ENCODE peak calls at places on chromosomes 13 and 19, in six cellular contexts. Q, F, X, W, P and C are unnamed samples.

GRCh38 chr13:45436332-45436731 is 18.2 kb upstream of the SLC25A30 start:
- DNase-seq in Q (no peak), F (no peak), X (no peak), W (no peak), P (no peak), C (no peak)

GRCh38 chr19:912181-913079 is 589 bp downstream of the R3HDM4 start:
- DNase-seq in Q (no peak), F (no peak), X (no peak), W (no peak), P (peak; percentile 41), C (no peak)

GRCh38 chr19:50398675-50399367 is 14.7 kb downstream of the POLD1 start:
- DNase-seq in Q (no peak), F (no peak), X (no peak), W (no peak), P (no peak), C (no peak)

GRCh38 chr13:49995535-49996165 is 1.2 kb upstream of the TRIM13 start:
- DNase-seq in Q (peak; percentile 34), F (no peak), X (no peak), W (no peak), P (no peak), C (no peak)

GRCh38 chr13:107258599-107259187 is 690.8 kb upstream of the ARGLU1 start:
- DNase-seq in Q (no peak), F (no peak), X (no peak), W (no peak), P (no peak), C (no peak)

GRCh38 chr19:5480427-5480836 is 25.2 kb downstream of the ZNRF4 start:
- DNase-seq in Q (no peak), F (no peak), X (no peak), W (no peak), P (no peak), C (no peak)

GRCh38 chr13:60227168-60227567 is 63.4 kb upstream of the DIAPH3 start:
- DNase-seq in Q (peak; percentile 2), F (no peak), X (no peak), W (no peak), P (no peak), C (no peak)

GRCh38 chr19:19820774-19821315 is 705 bp downstream of the ZNF506 start:
- DNase-seq in Q (peak; percentile 0), F (no peak), X (no peak), W (no peak), P (no peak), C (no peak)

GRCh38 chr13:75836441-75836840 is 200.3 kb downstream of the LMO7 start:
- DNase-seq in Q (no peak), F (no peak), X (no peak), W (no peak), P (peak; percentile 34), C (no peak)

GRCh38 chr13:23643828-23644419 is 73.7 kb downstream of the TNFRSF19 start:
- DNase-seq in Q (no peak), F (no peak), X (no peak), W (no peak), P (no peak), C (no peak)

GRCh38 chr19:6041071-6041470 is 63.1 kb upstream of the RANBP3 start:
- DNase-seq in Q (no peak), F (no peak), X (no peak), W (no peak), P (no peak), C (no peak)

GRCh38 chr13:21139374-21139773 is 37.0 kb downstream of the SKA3 start:
- DNase-seq in Q (no peak), F (no peak), X (no peak), W (no peak), P (no peak), C (no peak)

GRCh38 chr13:30222253-30222652 is 85.1 kb downstream of the KATNAL1 start:
- DNase-seq in Q (no peak), F (no peak), X (no peak), W (no peak), P (no peak), C (no peak)

GRCh38 chr19:35088514-35088913 is 27.1 kb upstream of the FXYD3 start:
- DNase-seq in Q (peak; percentile 46), F (no peak), X (no peak), W (no peak), P (no peak), C (no peak)

GRCh38 chr13:79085021-79085420 is 321.0 kb downstream of the RBM26 start:
- DNase-seq in Q (no peak), F (no peak), X (no peak), W (peak; percentile 2), P (no peak), C (no peak)

GRCh38 chr19:13102666-13103584 is at the start of gene LYL1:
- DNase-seq in Q (peak; percentile 59), F (peak; percentile 89), X (peak; percentile 87), W (no peak), P (no peak), C (peak; percentile 88)

GRCh38 chr13:31476753-31477152 is 262.6 kb upstream of the RXFP2 start:
- DNase-seq in Q (peak; percentile 57), F (no peak), X (no peak), W (no peak), P (no peak), C (no peak)

GRCh38 chr13:37681295-37682032 is 82.9 kb upstream of the POSTN start:
- DNase-seq in Q (peak; percentile 66), F (no peak), X (no peak), W (no peak), P (no peak), C (no peak)

GRCh38 chr13:99320693-99321481 is 13.7 kb upstream of the GPR183 start:
- DNase-seq in Q (peak; percentile 90), F (no peak), X (no peak), W (no peak), P (no peak), C (no peak)

GRCh38 chr19:40560092-40560507 is 16.6 kb upstream of the SHKBP1 start:
- DNase-seq in Q (no peak), F (no peak), X (no peak), W (no peak), P (no peak), C (no peak)

GRCh38 chr13:40148103-40148502 is 492.6 kb downstream of the COG6 start:
- DNase-seq in Q (no peak), F (no peak), X (no peak), W (no peak), P (no peak), C (no peak)

GRCh38 chr13:102812616-102813287 is 13.8 kb downstream of the BIVM start:
- DNase-seq in Q (peak; percentile 33), F (no peak), X (no peak), W (no peak), P (no peak), C (no peak)